ENCODE peak calls at places on chromosomes 5 and 9, in eight cellular contexts. One of them, this sample, is unnamed.

GRCh38 chr5:177128551-177128976 is 5.0 kb upstream of the NSD1 start:
- DNase-seq in BJ: no peak
- DNase-seq in brain microvascular endothelial cell: no peak
- DNase-seq in tibial artery: no peak
- DNase-seq in suprapubic skin: no peak
- DNase-seq in cardiac muscle cell: no peak
- DNase-seq in fibroblast of mammary gland: peak; percentile 26
- DNase-seq in dorsolateral prefrontal cortex: no peak
- DNase-seq in this sample: peak; percentile 33

GRCh38 chr5:174516741-174517140 is 207.6 kb upstream of the MSX2 start:
- DNase-seq in BJ: no peak
- DNase-seq in brain microvascular endothelial cell: no peak
- DNase-seq in tibial artery: no peak
- DNase-seq in suprapubic skin: no peak
- DNase-seq in cardiac muscle cell: no peak
- DNase-seq in fibroblast of mammary gland: no peak
- DNase-seq in dorsolateral prefrontal cortex: no peak
- DNase-seq in this sample: no peak

GRCh38 chr9:105116047-105116868 is 128.2 kb upstream of the SLC44A1 start:
- DNase-seq in BJ: no peak
- DNase-seq in brain microvascular endothelial cell: no peak
- DNase-seq in tibial artery: no peak
- DNase-seq in suprapubic skin: no peak
- DNase-seq in cardiac muscle cell: no peak
- DNase-seq in fibroblast of mammary gland: no peak
- DNase-seq in dorsolateral prefrontal cortex: no peak
- DNase-seq in this sample: no peak

GRCh38 chr5:3862906-3863305 is 267.3 kb downstream of the IRX1 start:
- DNase-seq in BJ: no peak
- DNase-seq in brain microvascular endothelial cell: no peak
- DNase-seq in tibial artery: no peak
- DNase-seq in suprapubic skin: no peak
- DNase-seq in cardiac muscle cell: no peak
- DNase-seq in fibroblast of mammary gland: no peak
- DNase-seq in dorsolateral prefrontal cortex: no peak
- DNase-seq in this sample: no peak

GRCh38 chr5:141773779-141774531 is 91.9 kb upstream of the ARAP3 start:
- DNase-seq in BJ: no peak
- DNase-seq in brain microvascular endothelial cell: no peak
- DNase-seq in tibial artery: no peak
- DNase-seq in suprapubic skin: no peak
- DNase-seq in cardiac muscle cell: no peak
- DNase-seq in fibroblast of mammary gland: no peak
- DNase-seq in dorsolateral prefrontal cortex: no peak
- DNase-seq in this sample: no peak

GRCh38 chr5:13251623-13252367 is 692.7 kb downstream of the DNAH5 start:
- DNase-seq in BJ: no peak
- DNase-seq in brain microvascular endothelial cell: no peak
- DNase-seq in tibial artery: peak; percentile 64
- DNase-seq in suprapubic skin: no peak
- DNase-seq in cardiac muscle cell: peak; percentile 8
- DNase-seq in fibroblast of mammary gland: no peak
- DNase-seq in dorsolateral prefrontal cortex: no peak
- DNase-seq in this sample: no peak

GRCh38 chr5:95725937-95726810 is 5.0 kb upstream of the RHOBTB3 start:
- DNase-seq in BJ: peak; percentile 84
- DNase-seq in brain microvascular endothelial cell: no peak
- DNase-seq in tibial artery: no peak
- DNase-seq in suprapubic skin: no peak
- DNase-seq in cardiac muscle cell: peak; percentile 46
- DNase-seq in fibroblast of mammary gland: no peak
- DNase-seq in dorsolateral prefrontal cortex: no peak
- DNase-seq in this sample: no peak

GRCh38 chr9:68443560-68443959 is 87.1 kb downstream of the PGM5 start:
- DNase-seq in BJ: no peak
- DNase-seq in brain microvascular endothelial cell: no peak
- DNase-seq in tibial artery: no peak
- DNase-seq in suprapubic skin: no peak
- DNase-seq in cardiac muscle cell: no peak
- DNase-seq in fibroblast of mammary gland: no peak
- DNase-seq in dorsolateral prefrontal cortex: no peak
- DNase-seq in this sample: no peak

GRCh38 chr9:136137321-136138054 is 18.8 kb upstream of the TMEM250 start:
- DNase-seq in BJ: no peak
- DNase-seq in brain microvascular endothelial cell: no peak
- DNase-seq in tibial artery: no peak
- DNase-seq in suprapubic skin: no peak
- DNase-seq in cardiac muscle cell: no peak
- DNase-seq in fibroblast of mammary gland: no peak
- DNase-seq in dorsolateral prefrontal cortex: no peak
- DNase-seq in this sample: no peak

GRCh38 chr5:133132717-133133116 is 80.9 kb downstream of the HSPA4 start:
- DNase-seq in BJ: no peak
- DNase-seq in brain microvascular endothelial cell: no peak
- DNase-seq in tibial artery: no peak
- DNase-seq in suprapubic skin: no peak
- DNase-seq in cardiac muscle cell: no peak
- DNase-seq in fibroblast of mammary gland: no peak
- DNase-seq in dorsolateral prefrontal cortex: no peak
- DNase-seq in this sample: no peak

GRCh38 chr5:34652916-34653315 is 3.2 kb upstream of the RAI14 start:
- DNase-seq in BJ: peak; percentile 49
- DNase-seq in brain microvascular endothelial cell: peak; percentile 67
- DNase-seq in tibial artery: no peak
- DNase-seq in suprapubic skin: no peak
- DNase-seq in cardiac muscle cell: peak; percentile 78
- DNase-seq in fibroblast of mammary gland: peak; percentile 64
- DNase-seq in dorsolateral prefrontal cortex: no peak
- DNase-seq in this sample: peak; percentile 85

GRCh38 chr5:417765-418559 is 25.0 kb upstream of the EXOC3 start:
- DNase-seq in BJ: no peak
- DNase-seq in brain microvascular endothelial cell: no peak
- DNase-seq in tibial artery: no peak
- DNase-seq in suprapubic skin: no peak
- DNase-seq in cardiac muscle cell: no peak
- DNase-seq in fibroblast of mammary gland: no peak
- DNase-seq in dorsolateral prefrontal cortex: no peak
- DNase-seq in this sample: no peak

GRCh38 chr9:71648453-71648852 is 119.9 kb downstream of the CEMIP2 start:
- DNase-seq in BJ: no peak
- DNase-seq in brain microvascular endothelial cell: no peak
- DNase-seq in tibial artery: no peak
- DNase-seq in suprapubic skin: no peak
- DNase-seq in cardiac muscle cell: no peak
- DNase-seq in fibroblast of mammary gland: no peak
- DNase-seq in dorsolateral prefrontal cortex: no peak
- DNase-seq in this sample: no peak

GRCh38 chr5:36177715-36178556 is 26.0 kb downstream of the SKP2 start:
- DNase-seq in BJ: no peak
- DNase-seq in brain microvascular endothelial cell: peak; percentile 24
- DNase-seq in tibial artery: no peak
- DNase-seq in suprapubic skin: no peak
- DNase-seq in cardiac muscle cell: peak; percentile 72
- DNase-seq in fibroblast of mammary gland: peak; percentile 71
- DNase-seq in dorsolateral prefrontal cortex: no peak
- DNase-seq in this sample: peak; percentile 20

GRCh38 chr5:74166064-74166463 is 474.5 kb downstream of the ENC1 start:
- DNase-seq in BJ: no peak
- DNase-seq in brain microvascular endothelial cell: peak; percentile 55
- DNase-seq in tibial artery: no peak
- DNase-seq in suprapubic skin: no peak
- DNase-seq in cardiac muscle cell: peak; percentile 64
- DNase-seq in fibroblast of mammary gland: peak; percentile 16
- DNase-seq in dorsolateral prefrontal cortex: no peak
- DNase-seq in this sample: no peak

GRCh38 chr5:136805466-136805865 is 440.1 kb upstream of the TRPC7 start:
- DNase-seq in BJ: no peak
- DNase-seq in brain microvascular endothelial cell: no peak
- DNase-seq in tibial artery: no peak
- DNase-seq in suprapubic skin: no peak
- DNase-seq in cardiac muscle cell: no peak
- DNase-seq in fibroblast of mammary gland: no peak
- DNase-seq in dorsolateral prefrontal cortex: no peak
- DNase-seq in this sample: no peak

GRCh38 chr5:136802382-136802781 is 437.0 kb upstream of the TRPC7 start:
- DNase-seq in BJ: no peak
- DNase-seq in brain microvascular endothelial cell: no peak
- DNase-seq in tibial artery: no peak
- DNase-seq in suprapubic skin: no peak
- DNase-seq in cardiac muscle cell: peak; percentile 54
- DNase-seq in fibroblast of mammary gland: peak; percentile 54
- DNase-seq in dorsolateral prefrontal cortex: no peak
- DNase-seq in this sample: no peak

DNA sequence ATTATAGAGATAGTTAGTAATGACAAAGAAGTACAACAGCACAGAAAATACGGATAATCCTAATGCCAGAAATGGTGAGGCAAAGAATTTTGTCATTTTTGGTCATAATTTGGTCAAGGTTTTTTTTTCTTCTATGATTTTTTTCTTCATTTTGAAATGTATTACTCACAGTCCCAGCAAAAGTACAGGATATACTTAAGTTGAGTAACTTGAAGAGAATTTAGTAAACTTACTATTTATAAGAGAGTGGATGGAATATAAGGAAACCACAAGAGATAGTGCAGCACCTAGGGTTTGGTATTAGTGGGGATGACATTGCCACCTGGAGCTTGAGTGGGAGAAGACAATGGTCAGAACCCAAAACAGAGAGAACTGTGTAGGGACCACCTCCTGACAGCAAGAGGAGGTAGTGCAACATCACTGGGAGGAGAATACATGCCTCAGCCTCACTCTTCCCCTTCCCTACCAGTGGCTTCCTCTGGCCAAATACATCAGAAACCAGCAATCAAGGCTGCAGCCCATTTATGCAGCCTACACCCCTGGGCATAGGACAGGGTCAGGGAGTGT is 434.5 kb upstream of the TRPC7 start:
- DNase-seq in BJ: no peak
- DNase-seq in brain microvascular endothelial cell: no peak
- DNase-seq in tibial artery: no peak
- DNase-seq in suprapubic skin: no peak
- DNase-seq in cardiac muscle cell: no peak
- DNase-seq in fibroblast of mammary gland: no peak
- DNase-seq in dorsolateral prefrontal cortex: no peak
- DNase-seq in this sample: no peak
- TF ChIP-seq CTCF in BJ: no peak
- TF ChIP-seq CTCF in brain microvascular endothelial cell: no peak
- TF ChIP-seq CTCF in tibial artery: no peak
- TF ChIP-seq CTCF in suprapubic skin: no peak
- TF ChIP-seq CTCF in cardiac muscle cell: no peak
- TF ChIP-seq CTCF in fibroblast of mammary gland: no peak
- TF ChIP-seq CTCF in dorsolateral prefrontal cortex: no peak
- TF ChIP-seq CTCF in this sample: no peak

DNA sequence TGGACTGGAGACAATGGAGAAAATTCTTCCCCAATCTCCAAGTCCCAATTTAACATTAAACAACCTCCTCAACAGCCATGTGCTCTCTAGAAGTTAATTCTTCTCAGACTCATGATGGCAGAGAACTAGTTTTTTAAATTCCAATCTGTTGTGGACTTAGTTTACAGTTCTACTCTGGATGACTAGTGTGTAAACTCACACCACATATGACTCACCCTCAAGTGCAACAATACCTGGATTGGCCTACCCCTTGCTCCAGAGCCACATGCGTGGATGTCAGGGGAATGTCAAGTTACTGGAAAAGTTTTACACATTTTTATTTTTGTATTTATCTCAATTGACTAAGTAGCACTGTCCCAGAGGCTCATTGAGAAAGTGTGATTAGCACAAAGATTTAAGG is 136.0 kb upstream of the EFNA5 start:
- DNase-seq in BJ: no peak
- DNase-seq in brain microvascular endothelial cell: peak; percentile 32
- DNase-seq in tibial artery: no peak
- DNase-seq in suprapubic skin: no peak
- DNase-seq in cardiac muscle cell: peak; percentile 33
- DNase-seq in fibroblast of mammary gland: no peak
- DNase-seq in dorsolateral prefrontal cortex: no peak
- DNase-seq in this sample: no peak
- H3K4me3 ChIP-seq in BJ: no peak overlapping the region
- H3K4me3 ChIP-seq in brain microvascular endothelial cell: no peak overlapping the region
- H3K4me3 ChIP-seq in tibial artery: no peak overlapping the region
- H3K4me3 ChIP-seq in suprapubic skin: no peak overlapping the region
- H3K4me3 ChIP-seq in cardiac muscle cell: no peak overlapping the region
- H3K4me3 ChIP-seq in fibroblast of mammary gland: no peak overlapping the region
- H3K4me3 ChIP-seq in dorsolateral prefrontal cortex: no peak overlapping the region
- H3K4me3 ChIP-seq in this sample: no peak overlapping the region

DNA sequence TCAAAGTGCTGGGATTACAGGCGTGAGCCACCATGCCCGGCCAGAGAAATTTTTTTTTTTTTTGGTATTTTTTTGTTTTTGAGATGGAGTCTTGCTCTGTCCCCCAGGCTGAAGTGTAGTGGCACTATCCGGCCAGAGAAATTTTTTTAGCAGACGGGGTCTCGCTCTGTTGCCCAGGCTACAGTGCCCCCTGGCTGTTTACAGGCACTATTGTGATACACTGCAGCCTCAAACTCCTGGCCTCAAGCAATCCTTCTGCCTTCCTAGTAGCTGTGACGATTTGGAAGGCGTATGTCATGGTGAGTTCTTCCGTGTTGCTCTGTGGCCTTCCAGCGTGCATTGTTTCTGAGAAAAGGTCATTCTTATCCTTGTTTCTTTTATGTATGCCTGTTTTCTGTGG is 47.5 kb downstream of the CNOT6 start:
- DNase-seq in BJ: no peak
- DNase-seq in brain microvascular endothelial cell: no peak
- DNase-seq in tibial artery: no peak
- DNase-seq in suprapubic skin: no peak
- DNase-seq in cardiac muscle cell: no peak
- DNase-seq in fibroblast of mammary gland: no peak
- DNase-seq in dorsolateral prefrontal cortex: no peak
- DNase-seq in this sample: no peak
- TF ChIP-seq CTCF in BJ: no peak
- TF ChIP-seq CTCF in brain microvascular endothelial cell: no peak
- TF ChIP-seq CTCF in tibial artery: no peak
- TF ChIP-seq CTCF in suprapubic skin: no peak
- TF ChIP-seq CTCF in cardiac muscle cell: no peak
- TF ChIP-seq CTCF in fibroblast of mammary gland: peak; percentile 4
- TF ChIP-seq CTCF in dorsolateral prefrontal cortex: no peak
- TF ChIP-seq CTCF in this sample: no peak

GRCh38 chr9:268616-269015 is 54.0 kb downstream of the DOCK8 start:
- DNase-seq in BJ: no peak
- DNase-seq in brain microvascular endothelial cell: no peak
- DNase-seq in tibial artery: no peak
- DNase-seq in suprapubic skin: no peak
- DNase-seq in cardiac muscle cell: no peak
- DNase-seq in fibroblast of mammary gland: no peak
- DNase-seq in dorsolateral prefrontal cortex: no peak
- DNase-seq in this sample: no peak

GRCh38 chr9:277595-278330 is 63.1 kb downstream of the DOCK8 start:
- DNase-seq in BJ: no peak
- DNase-seq in brain microvascular endothelial cell: no peak
- DNase-seq in tibial artery: no peak
- DNase-seq in suprapubic skin: no peak
- DNase-seq in cardiac muscle cell: no peak
- DNase-seq in fibroblast of mammary gland: no peak
- DNase-seq in dorsolateral prefrontal cortex: no peak
- DNase-seq in this sample: no peak

GRCh38 chr9:274101-274500 is 59.4 kb downstream of the DOCK8 start:
- DNase-seq in BJ: no peak
- DNase-seq in brain microvascular endothelial cell: no peak
- DNase-seq in tibial artery: no peak
- DNase-seq in suprapubic skin: no peak
- DNase-seq in cardiac muscle cell: no peak
- DNase-seq in fibroblast of mammary gland: no peak
- DNase-seq in dorsolateral prefrontal cortex: no peak
- DNase-seq in this sample: no peak

GRCh38 chr9:270657-271237 is 56.1 kb downstream of the DOCK8 start:
- DNase-seq in BJ: no peak
- DNase-seq in brain microvascular endothelial cell: no peak
- DNase-seq in tibial artery: no peak
- DNase-seq in suprapubic skin: no peak
- DNase-seq in cardiac muscle cell: no peak
- DNase-seq in fibroblast of mammary gland: no peak
- DNase-seq in dorsolateral prefrontal cortex: no peak
- DNase-seq in this sample: no peak

GRCh38 chr9:272251-273213 is 57.9 kb downstream of the DOCK8 start:
- DNase-seq in BJ: no peak
- DNase-seq in brain microvascular endothelial cell: no peak
- DNase-seq in tibial artery: no peak
- DNase-seq in suprapubic skin: no peak
- DNase-seq in cardiac muscle cell: no peak
- DNase-seq in fibroblast of mammary gland: no peak
- DNase-seq in dorsolateral prefrontal cortex: no peak
- DNase-seq in this sample: no peak
- H3K4me3 ChIP-seq in BJ: no peak overlapping the region
- H3K4me3 ChIP-seq in brain microvascular endothelial cell: no peak overlapping the region
- H3K4me3 ChIP-seq in tibial artery: no peak overlapping the region
- H3K4me3 ChIP-seq in suprapubic skin: no peak overlapping the region
- H3K4me3 ChIP-seq in cardiac muscle cell: no peak overlapping the region
- H3K4me3 ChIP-seq in fibroblast of mammary gland: no peak overlapping the region
- H3K4me3 ChIP-seq in dorsolateral prefrontal cortex: no peak overlapping the region
- H3K4me3 ChIP-seq in this sample: no peak overlapping the region